ENCODE peak calls at places on chromosomes 12 and 14, in ten cellular contexts. One of them, this sample, is unnamed.

GRCh38 chr12:109537136-109537535 is 36.2 kb downstream of the MMAB start:
- DNase-seq in HT1080: no peak
- DNase-seq in GM03348: no peak
- DNase-seq in activated naive CD4-positive, alpha-beta T cell: no peak
- DNase-seq in effector CD8-positive, alpha-beta T cell: no peak
- DNase-seq in dorsolateral prefrontal cortex: no peak
- DNase-seq in WTC11: no peak
- DNase-seq in fibroblast of pulmonary artery: no peak
- DNase-seq in GM04504: no peak
- DNase-seq in NCI-H2081: no peak
- DNase-seq in this sample: no peak

GRCh38 chr14:75222208-75222701 is 45.8 kb upstream of the TMED10 start:
- DNase-seq in GM03348: peak
- DNase-seq in fibroblast of pulmonary artery: peak
- DNase-seq in effector CD8-positive, alpha-beta T cell: no peak
- DNase-seq in activated naive CD4-positive, alpha-beta T cell: no peak
- DNase-seq in HT1080: peak
- DNase-seq in NCI-H2081: no peak
- DNase-seq in GM04504: no peak
- DNase-seq in dorsolateral prefrontal cortex: no peak
- DNase-seq in WTC11: no peak
- DNase-seq in this sample: peak

GRCh38 chr12:44369967-44370366 is 506.1 kb downstream of the NELL2 start:
- DNase-seq in GM04504: no peak
- DNase-seq in WTC11: no peak
- DNase-seq in HT1080: no peak
- DNase-seq in fibroblast of pulmonary artery: no peak
- DNase-seq in dorsolateral prefrontal cortex: no peak
- DNase-seq in effector CD8-positive, alpha-beta T cell: no peak
- DNase-seq in activated naive CD4-positive, alpha-beta T cell: no peak
- DNase-seq in GM03348: no peak
- DNase-seq in NCI-H2081: no peak
- DNase-seq in this sample: no peak

GRCh38 chr12:122980192-122981035 is at the start of gene ARL6IP4:
- DNase-seq in GM04504: peak
- DNase-seq in HT1080: peak
- DNase-seq in NCI-H2081: peak
- DNase-seq in WTC11: peak
- DNase-seq in dorsolateral prefrontal cortex: no peak
- DNase-seq in GM03348: peak
- DNase-seq in activated naive CD4-positive, alpha-beta T cell: peak
- DNase-seq in effector CD8-positive, alpha-beta T cell: peak
- DNase-seq in fibroblast of pulmonary artery: peak
- DNase-seq in this sample: peak

GRCh38 chr14:73829526-73830431 is 21.9 kb upstream of the PTGR2 start:
- DNase-seq in fibroblast of pulmonary artery: peak
- DNase-seq in dorsolateral prefrontal cortex: no peak
- DNase-seq in activated naive CD4-positive, alpha-beta T cell: no peak
- DNase-seq in WTC11: no peak
- DNase-seq in HT1080: peak
- DNase-seq in NCI-H2081: no peak
- DNase-seq in GM04504: no peak
- DNase-seq in effector CD8-positive, alpha-beta T cell: no peak
- DNase-seq in GM03348: peak
- DNase-seq in this sample: peak

GRCh38 chr12:6161124-6161882 is 36.8 kb upstream of the VWF start:
- DNase-seq in NCI-H2081: no peak
- DNase-seq in GM03348: peak
- DNase-seq in HT1080: no peak
- DNase-seq in WTC11: no peak
- DNase-seq in dorsolateral prefrontal cortex: no peak
- DNase-seq in GM04504: peak
- DNase-seq in effector CD8-positive, alpha-beta T cell: no peak
- DNase-seq in activated naive CD4-positive, alpha-beta T cell: no peak
- DNase-seq in fibroblast of pulmonary artery: peak
- DNase-seq in this sample: no peak

GRCh38 chr12:127595506-127595905 is 671.5 kb upstream of the TMEM132C start:
- DNase-seq in GM03348: no peak
- DNase-seq in NCI-H2081: no peak
- DNase-seq in dorsolateral prefrontal cortex: no peak
- DNase-seq in HT1080: no peak
- DNase-seq in effector CD8-positive, alpha-beta T cell: no peak
- DNase-seq in GM04504: no peak
- DNase-seq in activated naive CD4-positive, alpha-beta T cell: no peak
- DNase-seq in fibroblast of pulmonary artery: no peak
- DNase-seq in WTC11: no peak
- DNase-seq in this sample: no peak

GRCh38 chr12:66596189-66596588 is 82.7 kb downstream of the GRIP1 start:
- DNase-seq in fibroblast of pulmonary artery: peak
- DNase-seq in effector CD8-positive, alpha-beta T cell: no peak
- DNase-seq in activated naive CD4-positive, alpha-beta T cell: no peak
- DNase-seq in WTC11: no peak
- DNase-seq in HT1080: peak
- DNase-seq in NCI-H2081: no peak
- DNase-seq in GM03348: no peak
- DNase-seq in dorsolateral prefrontal cortex: no peak
- DNase-seq in GM04504: no peak
- DNase-seq in this sample: peak

GRCh38 chr12:132413931-132414588 is 75.9 kb upstream of the FBRSL1 start:
- DNase-seq in activated naive CD4-positive, alpha-beta T cell: no peak
- DNase-seq in HT1080: no peak
- DNase-seq in fibroblast of pulmonary artery: no peak
- DNase-seq in GM04504: no peak
- DNase-seq in GM03348: no peak
- DNase-seq in NCI-H2081: no peak
- DNase-seq in dorsolateral prefrontal cortex: no peak
- DNase-seq in WTC11: peak
- DNase-seq in effector CD8-positive, alpha-beta T cell: no peak
- DNase-seq in this sample: no peak

GRCh38 chr14:99188721-99189120 is 83.3 kb downstream of the BCL11B start:
- DNase-seq in activated naive CD4-positive, alpha-beta T cell: no peak
- DNase-seq in GM04504: no peak
- DNase-seq in HT1080: no peak
- DNase-seq in GM03348: no peak
- DNase-seq in fibroblast of pulmonary artery: no peak
- DNase-seq in NCI-H2081: no peak
- DNase-seq in dorsolateral prefrontal cortex: no peak
- DNase-seq in effector CD8-positive, alpha-beta T cell: no peak
- DNase-seq in WTC11: peak
- DNase-seq in this sample: no peak

GRCh38 chr12:13462450-13462849 is 265.9 kb downstream of the EMP1 start:
- DNase-seq in fibroblast of pulmonary artery: no peak
- DNase-seq in NCI-H2081: no peak
- DNase-seq in dorsolateral prefrontal cortex: no peak
- DNase-seq in WTC11: no peak
- DNase-seq in activated naive CD4-positive, alpha-beta T cell: no peak
- DNase-seq in HT1080: no peak
- DNase-seq in effector CD8-positive, alpha-beta T cell: no peak
- DNase-seq in GM03348: no peak
- DNase-seq in GM04504: no peak
- DNase-seq in this sample: no peak

GRCh38 chr12:121465921-121466799 is 66.2 kb downstream of the RNF34 start:
- DNase-seq in dorsolateral prefrontal cortex: no peak
- DNase-seq in GM04504: no peak
- DNase-seq in NCI-H2081: peak
- DNase-seq in HT1080: no peak
- DNase-seq in activated naive CD4-positive, alpha-beta T cell: peak
- DNase-seq in GM03348: peak
- DNase-seq in fibroblast of pulmonary artery: peak
- DNase-seq in effector CD8-positive, alpha-beta T cell: peak
- DNase-seq in WTC11: no peak
- DNase-seq in this sample: peak

GRCh38 chr14:45253070-45253753 is at the start of gene MIS18BP1:
- DNase-seq in fibroblast of pulmonary artery: peak
- DNase-seq in HT1080: peak
- DNase-seq in NCI-H2081: peak
- DNase-seq in dorsolateral prefrontal cortex: peak
- DNase-seq in WTC11: peak
- DNase-seq in activated naive CD4-positive, alpha-beta T cell: peak
- DNase-seq in effector CD8-positive, alpha-beta T cell: peak
- DNase-seq in GM04504: peak
- DNase-seq in GM03348: peak
- DNase-seq in this sample: peak